ENCODE peak calls at places on chromosomes 1 and 21, in five cellular contexts. A is heart left ventricle; V is hypothalamus; X is CD8-positive, alpha-beta T cell; M is right cardiac atrium. J is an unnamed sample.

GRCh38 chr1:194709439-194709838 is 1523.0 kb upstream of the B3GALT2 start:
- DNase-seq in A (no peak), V (no peak), X (no peak), M (no peak), J (no peak)

GRCh38 chr1:97980530-97980929 is 59.7 kb upstream of the DPYD start:
- DNase-seq in A (no peak), V (no peak), X (no peak), M (no peak), J (no peak)

GRCh38 chr1:231040019-231040799 is at the start of gene FAM89A:
- DNase-seq in A (peak), V (peak), X (peak), M (peak), J (peak)

GRCh38 chr21:23853796-23854379 is 1753.4 kb downstream of the MRPL39 start:
- DNase-seq in A (no peak), V (no peak), X (no peak), M (no peak), J (no peak)

GRCh38 chr1:4002061-4002521 is 102.0 kb upstream of the C1orf174 start:
- DNase-seq in A (no peak), V (no peak), X (no peak), M (no peak), J (no peak)

GRCh38 chr1:180646547-180646946 is 14.7 kb downstream of the XPR1 start:
- DNase-seq in A (no peak), V (no peak), X (no peak), M (no peak), J (no peak)

GRCh38 chr1:42983253-42983652 is 24.6 kb upstream of the SLC2A1 start:
- DNase-seq in A (no peak), V (no peak), X (no peak), M (no peak), J (no peak)

GRCh38 chr21:36902793-36903192 is 63.7 kb downstream of the HLCS start:
- DNase-seq in A (no peak), V (no peak), X (no peak), M (no peak), J (no peak)

GRCh38 chr1:62688687-62689085 is 500 bp upstream of the DOCK7 start:
- DNase-seq in A (no peak), V (no peak), X (no peak), M (no peak), J (no peak)

GRCh38 chr1:41025979-41026819 is 4.7 kb upstream of the SLFNL1 start:
- DNase-seq in A (no peak), V (no peak), X (no peak), M (no peak), J (no peak)

GRCh38 chr1:84939151-84939550 is 46.1 kb upstream of the LPAR3 start:
- DNase-seq in A (no peak), V (no peak), X (no peak), M (no peak), J (no peak)

GRCh38 chr1:234670936-234671628 is 61.1 kb upstream of the IRF2BP2 start:
- DNase-seq in A (no peak), V (no peak), X (no peak), M (no peak), J (no peak)

GRCh38 chr1:10629816-10630571 is 155.2 kb downstream of the PEX14 start:
- DNase-seq in A (no peak), V (no peak), X (no peak), M (no peak), J (no peak)

GRCh38 chr1:181655756-181656155 is 172.4 kb downstream of the CACNA1E start:
- DNase-seq in A (no peak), V (no peak), X (no peak), M (no peak), J (no peak)

GRCh38 chr1:71557138-71557537 is 476.3 kb upstream of the ZRANB2 start:
- DNase-seq in A (no peak), V (no peak), X (no peak), M (no peak), J (no peak)

GRCh38 chr1:84598846-84599741 is 24.9 kb upstream of the CTBS start:
- DNase-seq in A (no peak), V (no peak), X (no peak), M (no peak), J (no peak)

GRCh38 chr1:25771246-25772114 is 28.5 kb upstream of the SELENON start:
- DNase-seq in A (peak), V (no peak), X (peak), M (peak), J (no peak)